ENCODE peak calls at places on chromosomes 6 and 20, in ten cellular contexts. N is WTC11, H is heart right ventricle, T is colonic mucosa, V is pancreas, O is AG04450, B is BJ, L is Calu3, D is adrenal gland, S is transverse colon. E is an unnamed sample.

GRCh38 chr6:121695346-121695745 is 259.9 kb downstream of the GJA1 start:
- DNase-seq in T (no peak), N (no peak), D (no peak), B (no peak), L (no peak), S (no peak), H (no peak), V (no peak), O (no peak), E (no peak)

GRCh38 chr20:50838322-50838625 is 43.4 kb downstream of the BCAS4 start:
- DNase-seq in H (no peak), D (no peak), B (no peak), N (no peak), T (no peak), O (no peak), L (no peak), S (no peak), V (no peak), E (no peak)

GRCh38 chr6:129089357-129089756 is 206.4 kb downstream of the LAMA2 start:
- DNase-seq in O (no peak), B (no peak), T (no peak), S (no peak), N (no peak), H (no peak), L (no peak), V (no peak), D (no peak), E (no peak)

GRCh38 chr6:129750390-129750789 is 40.4 kb upstream of the ARHGAP18 start:
- DNase-seq in S (no peak), V (no peak), T (no peak), O (no peak), B (no peak), H (no peak), L (no peak), N (no peak), D (no peak), E (no peak)

GRCh38 chr6:43746071-43746470 is 23.9 kb upstream of the VEGFA start:
- DNase-seq in L (no peak), D (no peak), S (no peak), B (no peak), V (no peak), T (no peak), N (no peak), O (no peak), H (no peak), E (no peak)

GRCh38 chr6:148364056-148364844 is 21.6 kb downstream of the SASH1 start:
- DNase-seq in N (no peak), O (peak), S (no peak), T (no peak), L (no peak), B (peak), D (peak), H (no peak), V (no peak), E (no peak)

GRCh38 chr6:16762547-16763477 is 1.6 kb upstream of the ATXN1 start:
- DNase-seq in V (peak), D (peak), H (peak), T (peak), O (no peak), L (peak), S (peak), B (peak), N (peak), E (no peak)

GRCh38 chr20:4112490-4113420 is 97.4 kb upstream of the RNF24 start:
- DNase-seq in V (peak), L (peak), N (no peak), B (no peak), O (no peak), H (peak), T (peak), S (peak), D (peak), E (no peak)

GRCh38 chr6:43489277-43490072 is 12.1 kb downstream of the TJAP1 start:
- DNase-seq in S (no peak), O (no peak), L (no peak), H (no peak), T (no peak), B (no peak), N (no peak), V (no peak), D (no peak), E (no peak)

GRCh38 chr20:52434041-52434425 is 242.5 kb upstream of the ZFP64 start:
- DNase-seq in V (no peak), H (no peak), D (no peak), S (no peak), T (no peak), B (no peak), N (no peak), O (no peak), L (no peak), E (no peak)

GRCh38 chr20:52434453-52434852 is 242.9 kb upstream of the ZFP64 start:
- DNase-seq in V (no peak), T (no peak), B (no peak), N (no peak), L (no peak), H (no peak), D (no peak), O (no peak), S (no peak), E (no peak)

GRCh38 chr20:52441708-52442107 is 250.1 kb upstream of the ZFP64 start:
- DNase-seq in O (no peak), S (no peak), D (no peak), N (no peak), L (no peak), B (no peak), H (no peak), V (no peak), T (no peak), E (no peak)

GRCh38 chr20:52439385-52439784 is 247.8 kb upstream of the ZFP64 start:
- DNase-seq in B (no peak), T (no peak), O (no peak), V (no peak), H (no peak), D (no peak), S (no peak), L (no peak), N (no peak), E (no peak)

GRCh38 chr20:52438326-52438963 is 246.9 kb upstream of the ZFP64 start:
- DNase-seq in V (no peak), N (no peak), O (no peak), B (no peak), S (no peak), D (no peak), H (no peak), L (no peak), T (no peak), E (no peak)
- TF ChIP-seq CTCF in V (no peak), N (no peak), O (no peak), B (no peak), S (no peak), D (no peak), H (no peak), L (no peak), T (no peak), E (no peak)

GRCh38 chr6:45496085-45496433 is 118.3 kb upstream of the SUPT3H start:
- DNase-seq in T (no peak), S (no peak), H (no peak), N (no peak), B (no peak), O (no peak), V (no peak), L (no peak), D (no peak), E (no peak)
- TF ChIP-seq CTCF in T (no peak), S (no peak), H (no peak), N (no peak), B (no peak), O (no peak), V (no peak), L (no peak), D (no peak), E (no peak)

GRCh38 chr20:61886721-61887658 is 178.7 kb downstream of the TAF4 start:
- DNase-seq in H (peak), T (peak), B (no peak), L (peak), D (no peak), V (peak), S (no peak), O (no peak), N (peak), E (peak)
- TF ChIP-seq CTCF in H (peak), T (peak), B (peak), L (peak), D (peak), V (peak), S (peak), O (peak), N (peak), E (peak)

DNA sequence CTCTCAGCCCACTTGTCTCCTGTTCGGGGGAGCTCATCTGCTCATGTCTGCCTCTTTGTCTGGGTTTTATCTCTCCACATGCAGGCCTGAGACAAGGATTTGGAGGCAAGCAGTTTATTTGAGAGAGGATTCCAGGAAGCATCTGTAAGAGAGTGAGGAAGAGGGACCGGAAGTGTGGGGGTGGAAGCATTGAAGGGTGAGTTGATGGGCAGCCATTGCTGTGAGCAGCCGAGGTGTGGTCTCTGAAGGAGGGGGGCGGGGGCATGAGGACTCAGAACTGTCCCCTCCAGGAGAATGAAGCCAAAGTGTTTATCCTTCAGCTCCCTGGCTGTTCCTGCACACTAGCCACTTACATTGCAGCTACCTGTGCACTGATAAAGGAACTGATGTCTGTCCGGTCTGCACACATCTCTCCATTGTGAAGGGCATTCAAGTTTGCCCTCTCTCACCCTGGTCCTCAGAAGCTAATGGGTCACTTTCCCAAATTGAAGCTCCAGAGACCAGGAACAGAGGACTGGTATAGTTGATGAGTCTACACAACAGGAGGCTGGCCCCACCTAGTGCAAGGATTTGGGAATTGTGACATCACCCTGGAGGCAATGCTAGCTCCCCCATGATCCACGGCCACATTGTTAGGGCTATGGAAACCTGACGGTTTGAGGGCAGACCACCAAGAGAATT is 100.5 kb upstream of the FOXA2 start:
- DNase-seq in V (no peak), H (no peak), D (no peak), N (no peak), T (no peak), O (no peak), L (no peak), B (no peak), S (no peak), E (no peak)
- TF ChIP-seq CTCF in V (no peak), H (no peak), D (no peak), N (no peak), T (no peak), O (no peak), L (no peak), B (no peak), S (no peak), E (no peak)

GRCh38 chr6:118650500-118651281 is 700 bp downstream of the CEP85L start:
- DNase-seq in O (no peak), S (peak), H (peak), B (no peak), L (peak), V (peak), D (peak), N (peak), T (peak), E (peak)

GRCh38 chr6:118648866-118649554 is 2.4 kb downstream of the CEP85L start:
- DNase-seq in N (no peak), H (no peak), V (no peak), D (no peak), B (no peak), O (no peak), S (no peak), L (no peak), T (no peak), E (no peak)

GRCh38 chr6:118652051-118652699 is 784 bp upstream of the CEP85L start:
- DNase-seq in T (no peak), B (no peak), L (no peak), D (no peak), V (no peak), H (no peak), N (peak), S (no peak), O (no peak), E (no peak)

GRCh38 chr6:118649918-118650499 is 1.4 kb downstream of the CEP85L start:
- DNase-seq in H (no peak), T (no peak), O (no peak), V (no peak), N (no peak), D (no peak), B (no peak), L (no peak), S (no peak), E (no peak)

DNA sequence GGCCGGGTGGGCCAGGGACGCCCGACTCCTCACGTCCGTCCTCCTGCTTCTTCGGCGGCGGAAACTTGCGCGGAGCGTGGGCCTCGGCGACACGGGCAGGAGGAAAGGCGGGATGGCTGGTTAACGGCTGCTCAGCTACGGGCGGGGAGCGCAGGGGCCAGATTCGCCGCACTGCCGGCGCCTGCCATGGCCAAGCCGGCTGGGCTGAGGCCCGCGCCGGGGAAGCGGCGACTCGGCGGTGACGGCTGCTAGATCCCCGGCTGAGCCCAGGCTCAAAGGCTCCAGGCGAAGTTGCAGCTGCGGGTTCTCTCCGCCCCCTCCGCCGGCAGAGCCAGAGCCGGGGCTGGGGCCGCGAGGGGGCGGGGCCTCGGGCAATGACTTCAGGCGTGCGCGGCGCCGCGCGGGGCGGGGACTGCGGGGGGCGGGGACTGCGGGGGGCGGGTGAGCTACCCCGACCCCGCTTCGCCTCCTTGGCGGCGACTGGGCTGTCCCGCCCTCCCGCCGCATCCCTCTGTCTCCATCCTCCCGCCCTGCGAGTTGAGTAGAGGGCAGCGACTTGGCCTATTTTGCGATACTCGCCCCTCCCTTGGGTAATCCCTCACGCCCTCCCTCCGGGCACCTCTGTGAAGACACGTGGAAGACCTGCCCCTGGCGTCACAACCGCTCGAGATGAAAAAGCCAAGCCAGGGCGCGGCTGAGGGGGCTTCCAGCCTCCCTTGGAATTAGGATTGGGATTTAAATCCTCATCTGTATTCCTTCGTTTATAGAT is at the start of gene CEP85L:
- DNase-seq in S (peak), L (peak), O (peak), B (peak), T (peak), N (peak), H (peak), D (peak), V (peak), E (peak)
- TF ChIP-seq CTCF in S (no peak), L (no peak), O (no peak), B (no peak), T (no peak), N (no peak), H (no peak), D (no peak), V (no peak), E (no peak)

DNA sequence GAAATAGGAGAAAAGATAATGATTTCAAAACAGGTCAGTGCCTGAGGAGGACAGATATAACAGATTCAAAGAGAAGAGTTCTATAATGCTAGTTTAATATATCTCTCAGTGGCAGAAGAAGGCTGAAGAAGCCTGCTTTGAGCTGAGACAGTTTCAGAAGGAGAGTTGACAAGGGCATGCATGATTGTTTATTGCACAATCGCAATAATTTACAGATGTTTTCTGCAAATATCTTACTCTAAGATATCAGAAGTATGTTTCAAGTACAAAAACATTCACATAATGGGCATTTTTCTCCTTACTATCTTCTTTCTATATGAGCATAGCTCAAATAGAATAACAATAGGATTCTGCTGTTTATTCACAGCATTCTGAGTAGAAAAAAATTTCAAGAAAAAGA is 557.7 kb upstream of the NRSN1 start:
- DNase-seq in V (no peak), H (no peak), O (no peak), L (no peak), S (no peak), N (no peak), B (no peak), D (no peak), T (no peak), E (no peak)
- TF ChIP-seq CTCF in V (no peak), H (no peak), O (no peak), L (no peak), S (no peak), N (no peak), B (no peak), D (no peak), T (no peak), E (no peak)

GRCh38 chr6:166904101-166904746 is 52.1 kb downstream of the RNASET2 start:
- DNase-seq in O (no peak), H (no peak), D (no peak), L (no peak), T (no peak), V (no peak), S (no peak), N (no peak), B (no peak), E (peak)
- TF ChIP-seq CTCF in O (no peak), H (no peak), D (no peak), L (no peak), T (no peak), V (no peak), S (no peak), N (no peak), B (no peak), E (no peak)

GRCh38 chr6:80566361-80566760 is 459.9 kb downstream of the BCKDHB start:
- DNase-seq in V (no peak), N (no peak), S (no peak), D (no peak), H (no peak), L (no peak), O (no peak), T (no peak), B (no peak), E (no peak)
- TF ChIP-seq CTCF in V (no peak), N (no peak), S (no peak), D (no peak), H (no peak), L (no peak), O (no peak), T (no peak), B (no peak), E (no peak)

GRCh38 chr6:81752084-81752968 is at the start of gene TENT5A:
- DNase-seq in O (peak), D (peak), B (peak), L (peak), T (peak), S (peak), N (peak), H (peak), V (peak), E (peak)

GRCh38 chr6:81751388-81752083 is 945 bp downstream of the TENT5A start:
- DNase-seq in S (peak), L (peak), H (peak), V (peak), T (peak), D (peak), B (no peak), O (no peak), N (peak), E (peak)

GRCh38 chr6:81753709-81754678 is 1.5 kb upstream of the TENT5A start:
- DNase-seq in V (peak), B (no peak), O (no peak), S (peak), L (peak), D (peak), T (peak), H (peak), N (peak), E (peak)

GRCh38 chr6:81754906-81755305 is 2.4 kb upstream of the TENT5A start:
- DNase-seq in S (no peak), H (no peak), T (no peak), L (no peak), O (no peak), N (no peak), D (no peak), V (no peak), B (no peak), E (no peak)

GRCh38 chr6:81752969-81753708 is 658 bp upstream of the TENT5A start:
- DNase-seq in N (peak), O (peak), S (peak), D (peak), L (peak), H (peak), T (peak), V (peak), B (peak), E (peak)
- TF ChIP-seq CTCF in N (no peak), O (peak), S (no peak), D (no peak), L (no peak), H (no peak), T (no peak), V (no peak), B (peak), E (no peak)

GRCh38 chr6:131597448-131597847 is 24.4 kb downstream of the ARG1 start:
- DNase-seq in N (no peak), O (no peak), S (no peak), D (no peak), L (no peak), V (no peak), H (no peak), B (no peak), T (no peak), E (no peak)
- TF ChIP-seq CTCF in N (peak), O (peak), S (peak), D (peak), L (peak), V (peak), H (peak), B (peak), T (peak), E (peak)